ENCODE peak calls at places on chromosome 1, in six cellular contexts. Z, C, Q, K, N and J are unnamed samples. For H3K4me1, the result is how much of the 10 kb centered on the place peaks cover.

GRCh38 chr1:234980657-234981396 is 147.8 kb downstream of the TOMM20 start:
- DNase-seq in K (no peak), C (peak), Z (no peak), N (peak), Q (peak), J (peak)

GRCh38 chr1:246947255-246947654 is 15.5 kb upstream of the AHCTF1 start:
- DNase-seq in Z (no peak), Q (peak), K (no peak), C (peak), N (peak), J (no peak)

GRCh38 chr1:171061425-171062143 is 29.1 kb upstream of the FMO3 start:
- DNase-seq in N (no peak), K (no peak), C (no peak), Q (no peak), Z (no peak), J (no peak)

GRCh38 chr1:159752135-159752580 is 28.6 kb upstream of the DUSP23 start:
- DNase-seq in K (peak), Z (no peak), N (peak), C (peak), Q (peak), J (no peak)

GRCh38 chr1:185861630-185862029 is 127.4 kb downstream of the HMCN1 start:
- DNase-seq in K (no peak), C (no peak), N (no peak), Q (no peak), Z (no peak), J (no peak)

GRCh38 chr1:84122780-84123382 is 21.2 kb upstream of the PRKACB start:
- DNase-seq in Z (no peak), Q (peak), N (no peak), C (peak), K (no peak), J (no peak)

GRCh38 chr1:94463765-94464330 is 45.7 kb downstream of the ABCD3 start:
- DNase-seq in N (no peak), K (no peak), Q (no peak), C (no peak), Z (no peak), J (no peak)

GRCh38 chr1:89310505-89310904 is 37.8 kb upstream of the GBP5 start:
- DNase-seq in Z (no peak), N (no peak), Q (no peak), C (no peak), K (no peak), J (no peak)

GRCh38 chr1:21703318-21703963 is 34.3 kb upstream of the RAP1GAP start:
- DNase-seq in Z (no peak), N (no peak), Q (no peak), C (no peak), K (no peak), J (no peak)

GRCh38 chr1:9557624-9558023 is 18.4 kb downstream of the SLC25A33 start:
- DNase-seq in N (no peak), C (no peak), Q (no peak), K (no peak), Z (no peak), J (no peak)

GRCh38 chr1:1593834-1594601 is 5.9 kb downstream of the FNDC10 start:
- DNase-seq in N (no peak), Z (no peak), Q (no peak), K (no peak), C (no peak), J (no peak)
- H3K4me1 ChIP-seq in N (under half), Z (under half), Q (under half), K (under half), C (under half), J (under half)

DNA sequence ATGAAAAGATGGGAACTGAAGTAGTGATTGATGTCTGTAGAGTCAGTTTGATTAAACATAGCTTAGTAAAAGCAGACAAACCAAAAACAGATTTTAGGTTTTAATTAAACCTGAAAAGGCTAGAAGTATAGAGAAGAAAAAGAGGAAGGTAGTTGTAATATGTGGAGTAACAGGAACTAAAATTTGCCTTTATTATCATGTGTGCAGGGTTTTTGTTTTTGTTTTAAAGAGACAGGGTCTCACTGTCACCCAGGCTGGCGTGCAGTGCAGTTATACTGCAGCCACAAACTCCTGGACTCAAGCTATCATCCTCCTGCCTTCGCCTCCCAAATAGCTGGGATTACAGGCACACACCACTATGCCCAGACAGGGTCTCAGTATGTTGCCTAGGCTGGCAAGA is 6.0 kb downstream of the TOR1AIP1 start:
- DNase-seq in C (no peak), Q (no peak), Z (no peak), K (no peak), N (no peak), J (no peak)
- H3K4me1 ChIP-seq in C (under half), Q (under half), Z (under half), K (under half), N (half or more), J (under half)

DNA sequence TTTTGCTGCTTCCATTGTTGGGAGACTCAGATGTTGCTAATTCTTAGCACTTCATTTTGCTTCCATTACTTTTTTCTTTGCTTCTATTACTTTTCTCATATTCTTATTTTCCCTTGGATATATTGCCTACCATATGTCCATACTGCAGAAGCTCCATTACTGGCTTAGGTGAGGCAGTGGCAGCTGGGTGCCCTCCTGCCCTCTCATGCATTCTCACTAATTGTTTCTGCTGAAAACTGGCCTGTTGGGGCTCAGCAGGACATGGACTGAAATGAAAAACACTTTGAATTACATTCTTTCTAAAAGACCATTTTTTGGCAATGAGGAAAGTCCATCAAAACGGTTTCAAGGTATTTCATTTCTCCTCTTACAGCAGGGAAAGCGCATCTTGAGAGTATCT is 122.9 kb downstream of the MAST2 start:
- DNase-seq in K (no peak), Z (no peak), N (no peak), Q (no peak), C (no peak), J (no peak)
- H3K4me1 ChIP-seq in K (under half), Z (under half), N (half or more), Q (under half), C (under half), J (under half)

DNA sequence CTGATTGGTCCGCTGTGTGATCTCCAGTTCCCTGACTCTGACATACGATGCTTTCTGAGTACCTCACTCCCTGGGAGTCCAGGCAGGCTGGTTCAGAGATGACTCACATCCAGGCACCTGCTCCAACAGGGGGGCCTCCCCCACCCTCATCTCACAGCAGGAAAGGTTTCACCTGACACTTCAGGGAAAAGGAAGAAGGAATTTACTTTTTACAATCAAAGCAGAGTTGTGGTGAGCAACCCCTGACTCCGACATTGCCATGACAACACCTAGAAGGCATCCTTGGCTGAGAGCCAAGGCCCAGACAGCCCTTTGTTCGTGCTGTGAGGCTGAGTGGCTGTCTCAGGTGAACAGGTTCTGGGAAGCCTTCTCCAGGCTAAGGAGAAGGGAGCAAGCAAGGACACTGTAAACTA is 164.6 kb upstream of the GJB5 start:
- DNase-seq in K (no peak), N (no peak), Z (no peak), Q (no peak), C (no peak), J (no peak)
- H3K4me1 ChIP-seq in K (under half), N (under half), Z (under half), Q (under half), C (under half), J (under half)

DNA sequence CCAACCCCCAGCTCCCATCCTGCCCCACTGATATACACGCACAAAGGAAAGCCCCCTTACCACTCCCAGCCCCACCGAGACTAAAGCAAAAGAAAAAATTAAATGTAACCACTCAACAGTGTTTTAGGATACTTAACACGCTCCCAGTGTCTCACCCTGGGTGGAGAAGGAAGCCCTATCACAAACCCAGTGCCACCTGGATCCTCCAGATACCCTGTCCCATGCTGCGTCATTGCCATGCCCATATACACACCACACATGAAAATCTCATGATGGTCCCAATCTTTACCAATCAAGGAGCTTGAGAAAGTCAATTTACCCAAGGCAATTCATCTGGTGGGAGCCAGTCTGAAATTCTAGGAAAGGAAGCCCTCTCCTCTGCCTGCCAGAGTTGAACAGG is 11.2 kb downstream of the KIAA1614 start:
- DNase-seq in K (no peak), N (no peak), C (no peak), Q (no peak), Z (no peak), J (no peak)
- H3K4me1 ChIP-seq in K (under half), N (under half), C (under half), Q (under half), Z (half or more), J (under half)

GRCh38 chr1:202806845-202807366 is 1.3 kb downstream of the KDM5B start:
- DNase-seq in N (peak), C (no peak), K (peak), Z (no peak), Q (no peak), J (peak)
- H3K4me1 ChIP-seq in N (half or more), C (under half), K (under half), Z (under half), Q (under half), J (under half)

DNA sequence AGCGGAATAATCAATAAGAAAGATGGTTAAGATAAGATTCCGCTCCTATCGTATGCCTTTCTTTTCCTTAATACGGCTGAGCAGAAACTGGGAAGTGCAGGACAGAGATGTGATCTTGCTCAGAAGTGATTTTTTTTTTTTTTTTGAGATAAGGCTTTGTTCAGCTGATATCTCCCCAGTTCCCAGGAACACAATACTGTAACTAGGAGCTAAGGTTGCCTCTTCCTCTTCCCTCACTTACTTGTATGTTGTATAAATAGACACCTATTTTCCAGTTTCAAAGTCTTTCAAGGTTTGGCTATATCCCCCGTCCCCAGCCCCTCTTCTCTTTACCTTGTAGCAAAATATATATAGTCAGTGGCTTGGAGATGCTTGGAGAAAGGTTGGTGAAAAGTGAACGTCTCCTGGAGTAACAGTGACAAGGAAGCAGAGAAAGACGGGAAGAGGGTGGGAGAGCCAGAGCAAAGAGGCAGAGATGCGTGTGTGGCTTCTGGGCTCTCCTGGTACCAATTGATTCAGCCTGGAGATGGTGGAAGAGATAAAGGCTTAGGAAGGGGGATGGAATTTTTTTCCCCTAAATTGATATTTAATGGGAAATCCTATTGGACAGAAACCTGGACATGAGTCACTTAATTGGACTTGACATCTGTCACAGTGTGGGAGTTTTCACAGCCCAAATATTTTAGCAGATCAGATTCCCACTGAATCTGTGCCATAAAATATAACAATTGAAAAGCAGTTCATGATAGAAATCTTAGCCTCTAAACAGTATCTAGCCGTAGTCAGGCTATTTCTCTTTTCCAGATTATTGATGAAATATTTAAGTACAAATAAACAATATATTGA is at the start of gene NHLH2:
- DNase-seq in Z (no peak), C (no peak), Q (no peak), K (no peak), N (no peak), J (no peak)
- H3K4me1 ChIP-seq in Z (under half), C (under half), Q (under half), K (under half), N (under half), J (under half)

DNA sequence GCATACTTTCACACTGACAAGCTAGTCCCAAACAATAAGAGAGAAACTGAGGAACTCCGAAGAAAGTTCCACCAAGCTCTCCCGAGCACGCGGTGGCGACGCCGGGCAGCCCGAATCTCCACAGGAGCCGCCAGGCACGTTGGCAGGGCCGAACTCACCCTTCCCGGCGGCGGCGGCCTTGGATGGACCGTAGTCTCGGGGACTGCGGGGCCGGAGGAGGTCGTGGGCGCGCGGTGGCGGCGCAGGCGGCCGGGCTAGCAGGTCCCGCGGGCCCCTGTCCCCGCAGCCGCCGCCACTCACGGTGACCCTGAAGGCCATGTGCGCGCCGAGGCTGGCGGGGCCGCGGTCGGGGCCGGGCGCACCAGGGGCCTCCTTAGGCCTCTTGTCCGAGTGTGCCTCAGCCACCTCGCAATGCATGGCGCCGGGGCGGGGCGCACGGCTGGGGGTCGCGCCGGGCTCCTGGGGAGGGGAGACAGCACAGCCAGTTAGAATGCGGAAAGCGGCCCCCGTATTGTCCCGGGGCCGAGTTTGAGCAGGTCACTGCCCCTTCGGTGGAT is 1.2 kb downstream of the GLIS1 start:
- DNase-seq in Q (no peak), K (peak), C (no peak), N (no peak), Z (no peak), J (no peak)
- H3K4me1 ChIP-seq in Q (under half), K (under half), C (under half), N (under half), Z (under half), J (under half)

GRCh38 chr1:3672231-3672970 is 20.1 kb downstream of the TP73 start:
- DNase-seq in Q (no peak), Z (no peak), C (no peak), N (peak), K (peak), J (no peak)
- H3K4me1 ChIP-seq in Q (under half), Z (under half), C (under half), N (under half), K (under half), J (under half)